ENCODE peak calls at places on chromosomes 7 and 10, in four cellular contexts. U is HepG2, Z is WTC11, A is K562. I is an unnamed sample.

GRCh38 chr7:130400120-130400572 is 19.9 kb downstream of the CPA1 start:
- DNase-seq in A (no peak), Z (no peak), U (no peak), I (no peak)

GRCh38 chr7:45241339-45242109 is 83.9 kb downstream of the RAMP3 start:
- DNase-seq in Z (no peak), A (peak), U (no peak), I (no peak)

GRCh38 chr10:71232089-71232998 is 20.0 kb downstream of the UNC5B start:
- DNase-seq in U (no peak), A (no peak), Z (no peak), I (no peak)

GRCh38 chr7:44065431-44066110 is at the start of gene PGAM2:
- DNase-seq in Z (peak), A (no peak), U (no peak), I (no peak)

GRCh38 chr7:121187676-121188075 is 141.1 kb upstream of the WNT16 start:
- DNase-seq in A (no peak), Z (no peak), U (no peak), I (no peak)

GRCh38 chr7:73768661-73769480 is 1.2 kb downstream of the CLDN3 start:
- DNase-seq in U (no peak), A (no peak), Z (peak), I (no peak)

GRCh38 chr7:131745645-131746248 is 189.3 kb upstream of the PODXL start:
- DNase-seq in Z (peak), U (peak), A (no peak), I (no peak)

GRCh38 chr10:132420469-132421376 is 23.7 kb downstream of the PWWP2B start:
- DNase-seq in Z (no peak), A (peak), U (peak), I (no peak)

GRCh38 chr10:42488416-42488815 is 150.0 kb downstream of the ZNF33B start:
- DNase-seq in U (no peak), A (no peak), Z (no peak), I (no peak)

GRCh38 chr10:132192076-132192975 is 5.6 kb downstream of the DPYSL4 start:
- DNase-seq in U (no peak), A (no peak), Z (no peak), I (no peak)

GRCh38 chr7:50982626-50983025 is 199.9 kb upstream of the GRB10 start:
- DNase-seq in Z (peak), U (no peak), A (no peak), I (no peak)

GRCh38 chr7:50988988-50989387 is 206.3 kb upstream of the GRB10 start:
- DNase-seq in Z (no peak), U (no peak), A (no peak), I (no peak)

GRCh38 chr7:50988465-50988864 is 205.8 kb upstream of the GRB10 start:
- DNase-seq in U (no peak), A (no peak), Z (no peak), I (no peak)
- TF ChIP-seq NR2C2 in U (no peak), A (no peak), Z (no peak), I (no peak)

GRCh38 chr10:129104266-129105045 is 362.6 kb upstream of the MGMT start:
- DNase-seq in U (no peak), Z (no peak), A (no peak), I (no peak)
- TF ChIP-seq ATF3 in U (no peak), Z (no peak), A (no peak), I (no peak)

GRCh38 chr7:137953043-137953691 is 48.7 kb downstream of the CREB3L2 start:
- DNase-seq in Z (no peak), U (no peak), A (no peak), I (no peak)
- TF ChIP-seq NR2C2 in Z (no peak), U (no peak), A (no peak), I (no peak)

DNA sequence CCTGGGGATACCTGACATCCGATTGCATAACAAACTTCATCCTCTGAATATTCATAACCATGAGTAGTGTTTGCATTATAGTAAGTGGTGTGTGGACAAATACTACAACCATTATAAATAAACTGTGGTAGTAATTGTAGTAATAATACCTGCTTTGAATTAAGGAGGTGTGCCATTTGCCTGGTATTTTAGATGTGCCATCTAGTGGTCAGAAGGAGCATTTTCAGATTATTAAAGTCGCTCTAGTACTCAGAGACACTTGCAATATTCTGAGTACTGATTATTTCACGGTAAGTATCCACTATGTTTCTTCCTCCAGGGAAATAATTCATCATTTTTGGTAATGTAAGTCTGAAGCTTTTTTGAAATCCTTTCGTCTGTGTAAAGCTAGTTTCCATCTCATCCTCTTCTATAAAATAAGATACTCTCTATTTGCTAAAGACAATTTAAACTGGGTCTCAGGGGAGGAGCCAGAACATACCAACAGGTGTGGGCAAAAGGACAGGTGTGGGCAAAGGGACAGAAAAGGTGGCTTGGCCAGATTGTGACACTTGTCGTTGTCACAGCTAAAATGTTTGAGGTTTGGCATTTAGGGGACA is 115.3 kb upstream of the WDR11 start:
- DNase-seq in A (peak), Z (no peak), U (peak), I (peak)
- TF ChIP-seq ATF3 in A (no peak), Z (no peak), U (no peak), I (no peak)

GRCh38 chr10:30639946-30640786 is 10.6 kb upstream of the LYZL2 start:
- DNase-seq in A (peak), Z (no peak), U (peak), I (no peak)

DNA sequence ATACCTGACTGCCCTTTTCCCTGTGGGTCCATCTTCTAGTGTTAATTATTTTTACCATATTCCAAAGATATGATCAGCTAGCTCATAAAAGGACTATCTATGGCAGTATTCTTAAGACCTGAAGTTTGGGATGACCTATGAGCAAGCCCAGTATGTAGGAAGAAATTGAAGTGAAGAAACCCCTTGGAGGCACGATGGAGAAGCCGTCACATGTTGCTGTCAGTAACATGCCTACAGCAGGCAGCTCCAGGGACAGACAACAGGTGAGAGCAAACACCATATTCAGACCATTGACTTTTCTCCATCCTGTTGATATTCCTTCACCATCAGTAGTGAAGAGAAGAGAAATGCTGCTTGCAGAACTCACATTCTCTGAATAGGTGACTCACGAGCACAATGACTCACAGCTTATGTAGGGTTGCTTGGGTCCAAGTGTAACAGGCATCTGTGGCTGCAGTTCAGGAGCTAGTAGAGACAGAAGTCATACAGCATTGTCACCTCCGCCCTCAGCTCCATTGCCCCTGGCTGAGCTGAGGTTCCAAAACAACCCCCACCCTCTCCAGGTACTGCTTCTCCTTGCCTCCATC is 8.4 kb upstream of the LYZL2 start:
- DNase-seq in Z (no peak), U (peak), A (no peak), I (no peak)
- TF ChIP-seq NR2C2 in Z (no peak), U (no peak), A (no peak), I (no peak)

GRCh38 chr10:15764867-15765454 is 45.2 kb upstream of the ITGA8 start:
- DNase-seq in U (no peak), A (no peak), Z (no peak), I (no peak)
- TF ChIP-seq ATF3 in U (no peak), A (no peak), Z (no peak), I (no peak)

DNA sequence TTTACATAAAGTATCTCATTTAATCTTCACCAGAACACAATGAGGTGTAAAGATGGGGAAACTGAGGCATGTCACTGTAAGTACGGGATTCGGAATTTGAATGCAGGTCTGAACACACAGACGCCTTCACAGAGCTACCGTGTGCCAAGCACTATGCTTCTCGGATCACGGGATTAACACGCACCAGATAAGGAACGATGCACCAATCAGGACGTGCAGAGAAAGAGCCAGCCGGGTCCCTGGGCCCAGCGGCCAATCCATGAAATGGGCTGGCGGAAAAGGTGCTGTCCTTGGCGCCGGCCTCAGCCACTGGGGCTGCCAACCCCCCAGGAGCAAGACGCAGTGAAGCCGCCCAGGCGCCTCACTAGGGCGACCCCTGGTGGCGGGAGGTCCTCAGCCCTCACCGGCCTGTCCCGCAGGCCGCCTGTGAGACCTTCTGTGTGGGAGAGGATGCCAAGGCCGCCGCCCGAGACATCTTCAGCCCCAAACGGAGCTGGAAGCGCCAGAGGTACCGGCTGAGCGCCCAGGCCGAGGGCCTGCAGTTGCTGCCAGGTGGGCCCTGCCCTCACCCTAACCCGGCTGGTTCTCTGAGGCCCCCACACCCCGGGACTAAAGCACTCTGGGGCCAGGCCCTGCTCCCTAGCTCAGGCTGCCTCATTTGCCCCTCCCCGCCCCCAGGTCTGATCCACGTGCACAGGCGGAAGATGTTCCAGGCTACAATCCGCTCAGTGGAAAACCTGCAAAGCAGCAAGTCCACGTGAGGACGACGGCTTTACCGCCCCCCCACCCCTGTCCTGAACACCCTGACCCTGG is 15.6 kb downstream of the ATG9B start:
- DNase-seq in Z (peak), U (peak), A (peak), I (peak)
- TF ChIP-seq NR2C2 in Z (no peak), U (no peak), A (peak), I (no peak)

GRCh38 chr7:95324396-95324795 is at the start of gene PON1:
- DNase-seq in A (peak), U (no peak), Z (peak), I (no peak)
- TF ChIP-seq ATF3 in A (no peak), U (no peak), Z (no peak), I (no peak)

GRCh38 chr10:113452146-113452545 is 100.7 kb upstream of the HABP2 start:
- DNase-seq in A (no peak), Z (no peak), U (no peak), I (no peak)

GRCh38 chr10:113450906-113451305 is 101.9 kb upstream of the HABP2 start:
- DNase-seq in U (no peak), A (no peak), Z (no peak), I (no peak)

GRCh38 chr10:113454341-113455061 is 98.4 kb upstream of the HABP2 start:
- DNase-seq in A (peak), U (peak), Z (peak), I (no peak)

GRCh38 chr10:113450046-113450445 is 102.8 kb upstream of the HABP2 start:
- DNase-seq in U (no peak), Z (no peak), A (no peak), I (no peak)

DNA sequence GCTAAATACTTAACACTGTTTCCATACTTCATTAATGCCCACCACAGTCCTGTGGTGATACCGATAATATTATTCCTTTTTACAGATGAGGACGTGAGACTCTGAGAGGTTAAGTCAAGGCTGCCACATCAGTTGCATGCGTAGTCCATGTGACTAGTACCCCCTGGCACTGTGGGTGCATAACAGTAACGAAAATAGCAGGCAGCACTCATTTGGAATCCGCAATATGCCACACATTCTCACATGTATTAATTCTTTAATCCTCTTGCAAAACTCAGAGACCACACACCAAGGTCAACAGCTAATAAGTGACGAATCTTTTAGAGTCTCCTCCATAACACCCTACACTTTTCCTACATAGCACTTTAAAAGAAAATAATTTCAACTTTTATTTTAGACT is 99.5 kb upstream of the HABP2 start:
- DNase-seq in U (no peak), Z (no peak), A (no peak), I (no peak)
- TF ChIP-seq NR2C2 in U (no peak), Z (no peak), A (no peak), I (no peak)

DNA sequence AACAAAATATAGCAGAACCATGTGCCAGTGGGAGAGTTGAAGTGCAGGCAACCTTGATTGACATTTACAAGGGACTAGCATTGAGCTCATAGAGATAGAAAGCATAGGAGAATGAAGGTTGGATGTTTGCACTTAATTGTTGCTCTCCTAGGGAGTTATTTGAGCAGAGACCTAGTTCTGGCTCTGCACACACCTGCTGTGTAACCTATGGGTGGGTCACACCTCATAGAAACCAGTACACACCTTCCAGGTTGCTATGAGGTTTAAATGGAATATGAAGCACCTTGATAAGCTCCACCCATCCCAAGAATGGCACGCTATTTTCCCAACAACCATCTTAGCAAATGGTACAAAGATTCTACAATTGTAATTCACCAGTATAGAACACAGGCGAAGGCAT is 86.2 kb upstream of the AOAH start:
- DNase-seq in Z (no peak), U (no peak), A (no peak), I (no peak)
- TF ChIP-seq ATF3 in Z (no peak), U (no peak), A (no peak), I (no peak)

I was measured in GM12878.